ENCODE peak calls at places on chromosome X, in six cellular contexts. S is HCT116; U is CD8-positive, alpha-beta T cell; M is H9; R is PC-3; A is mucosa of descending colon. P is an unnamed sample.

GRCh38 chrX:123190096-123190495 is 6.0 kb downstream of the GRIA3 start:
- DNase-seq in R (no peak), U (no peak), M (no peak), A (no peak), S (no peak), P (no peak)

GRCh38 chrX:109696146-109696740 is 36.8 kb downstream of the ACSL4 start:
- DNase-seq in U (no peak), S (no peak), M (no peak), A (no peak), R (no peak), P (no peak)

GRCh38 chrX:10387011-10387410 is 230.2 kb downstream of the CLCN4 start:
- DNase-seq in M (no peak), U (no peak), A (no peak), S (no peak), R (peak; percentile 75), P (no peak)

GRCh38 chrX:36650622-36651021 is 357.5 kb upstream of the FAM47C start:
- DNase-seq in U (no peak), R (no peak), S (no peak), M (no peak), A (no peak), P (no peak)

GRCh38 chrX:149830192-149830873 is 48.6 kb downstream of the MAGEA9 start:
- DNase-seq in R (no peak), M (peak; percentile 79), A (no peak), U (peak; percentile 22), S (no peak), P (no peak)

GRCh38 chrX:123077671-123078070 is 106.4 kb upstream of the GRIA3 start:
- DNase-seq in A (no peak), U (no peak), M (no peak), S (no peak), R (no peak), P (no peak)

GRCh38 chrX:22366166-22366702 is 93.5 kb downstream of the CBLL2 start:
- DNase-seq in M (no peak), S (no peak), U (no peak), A (no peak), R (no peak), P (no peak)

GRCh38 chrX:72714471-72714916 is 388 bp upstream of the PHKA1 start:
- DNase-seq in A (peak; percentile 54), S (peak; percentile 7), R (peak; percentile 73), M (peak; percentile 69), U (no peak), P (peak; percentile 71)

GRCh38 chrX:73262991-73263390 is 48.3 kb upstream of the NAP1L2 start:
- DNase-seq in R (peak; percentile 38), M (no peak), S (peak; percentile 0), A (no peak), U (no peak), P (no peak)

GRCh38 chrX:10012776-10013175 is 45.6 kb downstream of the CLDN34 start:
- DNase-seq in A (no peak), U (no peak), R (no peak), M (no peak), S (no peak), P (no peak)

GRCh38 chrX:136227948-136228584 is 23.1 kb downstream of the MAP7D3 start:
- DNase-seq in R (peak; percentile 65), M (no peak), S (no peak), A (no peak), U (no peak), P (no peak)

GRCh38 chrX:78595901-78596502 is 63.1 kb downstream of the RTL3 start:
- DNase-seq in S (no peak), M (no peak), A (no peak), R (peak; percentile 8), U (no peak), P (no peak)

GRCh38 chrX:109871489-109871888 is 131.4 kb upstream of the TMEM164 start:
- DNase-seq in A (no peak), M (no peak), S (no peak), R (no peak), U (no peak), P (no peak)

GRCh38 chrX:65601126-65601525 is 66.3 kb upstream of the MSN start:
- DNase-seq in R (no peak), U (no peak), S (no peak), M (no peak), A (no peak), P (no peak)

GRCh38 chrX:18173494-18174180 is 47.0 kb downstream of the BEND2 start:
- DNase-seq in U (no peak), A (no peak), M (no peak), S (no peak), R (no peak), P (no peak)

GRCh38 chrX:154397888-154398667 is at the start of gene RPL10:
- DNase-seq in U (peak; percentile 87), M (peak; percentile 95), A (peak; percentile 94), S (peak; percentile 93), R (peak; percentile 98), P (peak; percentile 95)

DNA sequence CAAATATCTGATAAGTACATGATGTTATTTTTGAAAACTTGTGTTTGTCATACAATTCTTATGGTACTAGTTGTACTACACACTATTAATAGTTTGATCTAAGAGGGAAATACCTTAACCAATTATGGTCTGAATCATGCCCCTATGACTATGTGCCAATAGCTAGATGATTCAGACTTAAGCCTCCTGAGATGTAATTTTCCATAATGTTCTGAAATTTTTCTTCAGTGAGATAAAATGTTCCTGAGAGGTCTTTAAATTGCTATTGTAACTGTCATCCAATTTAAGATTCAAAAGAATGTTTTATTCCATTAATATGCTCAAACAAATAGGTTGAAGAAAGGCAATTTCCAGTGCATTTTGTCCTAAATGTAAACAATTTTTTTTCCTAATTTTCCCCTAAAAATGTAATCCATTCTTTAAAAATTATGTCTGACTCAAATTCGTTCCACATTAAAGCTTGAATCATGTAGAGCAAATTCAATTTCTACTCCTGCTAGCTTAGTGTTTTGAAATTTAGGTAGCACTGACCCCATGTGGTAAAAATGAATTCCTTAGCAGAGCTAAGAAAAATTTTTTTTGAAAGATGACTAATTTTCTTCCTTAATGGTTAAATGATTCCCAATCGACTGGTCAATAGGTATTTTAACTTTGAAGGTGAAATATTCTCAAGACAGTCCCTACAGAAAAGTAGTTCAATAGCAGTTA is 49.1 kb downstream of the APOOL start:
- DNase-seq in R (peak; percentile 68), S (peak; percentile 15), A (no peak), M (no peak), U (no peak), P (no peak)
- TF ChIP-seq CTCF in R (peak; percentile 52), S (no peak), A (no peak), M (peak; percentile 28), U (no peak), P (peak; percentile 47)

DNA sequence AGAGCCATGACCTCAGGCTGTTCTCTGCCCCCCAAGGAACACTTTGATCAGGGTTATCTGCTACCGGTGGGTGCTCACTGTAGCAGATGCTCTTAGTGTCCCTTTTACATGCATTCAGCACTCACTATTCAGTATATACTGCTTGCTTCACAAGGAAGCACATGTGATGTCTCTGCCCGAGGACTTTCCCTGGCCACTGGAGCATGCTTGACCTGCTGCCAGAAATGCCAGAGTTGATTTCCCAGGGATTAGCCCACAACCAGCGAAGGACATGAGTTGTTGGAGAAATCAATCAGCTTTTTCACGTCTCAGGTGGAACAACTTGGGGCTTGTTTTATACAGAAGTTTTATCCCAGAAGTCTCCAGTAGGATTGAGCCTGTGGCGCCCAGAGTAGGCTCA is 51.2 kb upstream of the RPS6KA3 start:
- DNase-seq in U (no peak), A (no peak), R (no peak), S (no peak), M (no peak), P (no peak)
- H3K4me1 ChIP-seq in U (peaks cover 18% of the 10 kb centered on the region), A (no peaks in the 10 kb centered on the region), R (peaks cover 18% of the 10 kb centered on the region), S (no peaks in the 10 kb centered on the region), M (no peaks in the 10 kb centered on the region), P (no peaks in the 10 kb centered on the region)

DNA sequence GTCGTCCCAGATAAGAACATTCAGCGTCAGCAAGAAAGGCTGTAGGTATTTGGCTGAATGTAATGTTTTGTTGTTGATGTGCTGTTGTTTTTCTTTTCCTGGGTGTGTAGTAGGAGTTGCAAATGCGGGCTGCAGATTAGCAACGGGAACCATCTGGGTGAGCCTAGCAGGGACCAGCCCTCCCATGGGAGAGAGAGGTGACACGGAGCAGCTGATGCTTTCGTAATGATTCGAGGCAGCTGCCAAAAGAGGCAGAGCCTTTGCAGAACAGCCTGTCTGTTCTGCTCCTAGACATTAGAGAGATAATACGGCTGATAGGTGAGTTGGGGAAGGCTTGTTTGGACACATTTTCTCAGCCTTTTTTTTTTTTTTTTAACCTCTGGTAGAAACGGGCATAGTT is 25.3 kb downstream of the ARSF start:
- DNase-seq in A (no peak), R (no peak), U (no peak), S (no peak), M (no peak), P (peak; percentile 8)
- TF ChIP-seq CTCF in A (no peak), R (no peak), U (no peak), S (no peak), M (no peak), P (no peak)

DNA sequence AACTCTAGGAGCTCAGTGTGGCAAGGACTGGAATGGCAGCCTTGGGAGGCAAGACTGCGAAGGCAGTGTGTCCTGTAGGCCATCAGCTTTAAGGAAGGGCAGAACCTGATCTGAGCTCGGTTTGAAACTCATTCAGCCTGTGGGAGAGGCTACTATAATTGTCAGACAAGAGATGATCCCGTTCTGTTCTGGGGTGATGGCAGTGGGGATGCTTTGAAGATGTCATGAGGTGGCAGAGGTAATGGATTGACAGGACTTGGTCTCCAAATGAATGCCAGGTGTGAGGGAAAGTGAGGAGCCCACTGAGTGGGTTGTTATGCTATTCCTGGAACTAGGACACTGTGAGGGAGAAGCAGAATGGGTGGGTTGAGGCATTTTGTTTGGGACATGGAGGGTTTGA is 144.9 kb downstream of the PJA1 start:
- DNase-seq in M (no peak), U (no peak), A (no peak), R (no peak), S (no peak), P (no peak)
- H3K4me1 ChIP-seq in M (no peaks in the 10 kb centered on the region), U (no peaks in the 10 kb centered on the region), A (peaks cover 6% of the 10 kb centered on the region), R (peaks cover 12% of the 10 kb centered on the region), S (no peaks in the 10 kb centered on the region), P (peaks cover 3% of the 10 kb centered on the region)

GRCh38 chrX:28586891-28587635 is at the start of gene IL1RAPL1:
- DNase-seq in U (no peak), M (no peak), S (no peak), A (no peak), R (peak; percentile 67), P (no peak)
- TF ChIP-seq CTCF in U (no peak), M (peak; percentile 19), S (peak; percentile 27), A (no peak), R (peak; percentile 53), P (peak; percentile 12)

P was measured in BE2C.